ENCODE peak calls at places on chromosomes 13 and 19, in nine cellular contexts. A is tibial nerve, T is cardiac muscle cell, D is stomach, H is fibroblast of lung, G is neural progenitor cell, M is left ventricle myocardium inferior, N is hepatocyte, U is AG04449. B is an unnamed sample.

GRCh38 chr13:68185767-68186166 is 955.6 kb upstream of the PCDH9 start:
- DNase-seq in A (no peak), T (no peak), D (no peak), H (peak), G (no peak), M (no peak), N (no peak), U (no peak), B (peak)

GRCh38 chr19:38389101-38389925 is 816 bp downstream of the SPRED3 start:
- DNase-seq in A (no peak), T (peak), D (no peak), H (peak), G (peak), M (no peak), N (peak), U (no peak), B (peak)

GRCh38 chr13:51479199-51479523 is 26.3 kb upstream of the INTS6 start:
- DNase-seq in A (no peak), T (peak), D (no peak), H (peak), G (no peak), M (no peak), N (no peak), U (no peak), B (peak)

GRCh38 chr13:84973661-84974060 is 825.6 kb downstream of the SLITRK6 start:
- DNase-seq in A (no peak), T (no peak), D (no peak), H (no peak), G (peak), M (no peak), N (no peak), U (no peak), B (no peak)

GRCh38 chr13:52128714-52129700 is at the start of gene NEK5:
- DNase-seq in A (no peak), T (peak), D (peak), H (peak), G (peak), M (peak), N (peak), U (no peak), B (peak)

GRCh38 chr19:40700083-40700482 is 9.6 kb upstream of the NUMBL start:
- DNase-seq in A (no peak), T (no peak), D (no peak), H (no peak), G (no peak), M (no peak), N (no peak), U (no peak), B (no peak)

GRCh38 chr19:7680606-7681335 is at the start of gene TRAPPC5:
- DNase-seq in A (peak), T (peak), D (peak), H (peak), G (peak), M (peak), N (peak), U (no peak), B (peak)

GRCh38 chr13:78742659-78743058 is 83.7 kb upstream of the OBI1 start:
- DNase-seq in A (no peak), T (no peak), D (no peak), H (no peak), G (peak), M (no peak), N (no peak), U (no peak), B (no peak)

GRCh38 chr19:46730187-46730586 is 13.3 kb upstream of the PRKD2 start:
- DNase-seq in A (no peak), T (no peak), D (no peak), H (no peak), G (no peak), M (no peak), N (no peak), U (no peak), B (no peak)

GRCh38 chr13:53198017-53198416 is 169.4 kb downstream of the OLFM4 start:
- DNase-seq in A (no peak), T (no peak), D (no peak), H (no peak), G (peak), M (no peak), N (no peak), U (no peak), B (no peak)

GRCh38 chr13:43804461-43805070 is 17.8 kb upstream of the ENOX1 start:
- DNase-seq in A (no peak), T (peak), D (no peak), H (peak), G (peak), M (no peak), N (peak), U (no peak), B (peak)

GRCh38 chr13:79307866-79308298 is 98.2 kb downstream of the RBM26 start:
- DNase-seq in A (no peak), T (peak), D (no peak), H (peak), G (peak), M (no peak), N (no peak), U (no peak), B (peak)

GRCh38 chr13:44004881-44005280 is 125.2 kb downstream of the LACC1 start:
- DNase-seq in A (no peak), T (peak), D (no peak), H (peak), G (no peak), M (no peak), N (peak), U (peak), B (peak)

GRCh38 chr13:94710881-94711560 is 1.3 kb downstream of the SOX21 start:
- DNase-seq in A (no peak), T (no peak), D (no peak), H (no peak), G (peak), M (no peak), N (peak), U (no peak), B (no peak)

GRCh38 chr19:39156230-39156890 is 30.8 kb downstream of the PAK4 start:
- DNase-seq in A (no peak), T (peak), D (peak), H (no peak), G (no peak), M (no peak), N (no peak), U (no peak), B (peak)

GRCh38 chr19:45357445-45357783 is 13.0 kb downstream of the ERCC2 start:
- DNase-seq in A (no peak), T (no peak), D (no peak), H (no peak), G (no peak), M (no peak), N (no peak), U (no peak), B (no peak)

GRCh38 chr13:24910502-24911134 is 146.6 kb downstream of the RNF17 start:
- DNase-seq in A (no peak), T (no peak), D (no peak), H (peak), G (no peak), M (no peak), N (no peak), U (no peak), B (no peak)
- H3K4me3 ChIP-seq in A (no peak), T (no peak), D (no peak), H (no peak), G (no peak), M (no peak), N (no peak), U (no peak), B (no peak)

GRCh38 chr13:35961461-35962220 is 169.5 kb downstream of the DCLK1 start:
- DNase-seq in A (no peak), T (no peak), D (no peak), H (peak), G (no peak), M (no peak), N (no peak), U (no peak), B (peak)
- TF ChIP-seq CTCF in A (peak), T (no peak), D (no peak), H (peak), G (peak), M (peak), N (peak), U (no peak), B (peak)

GRCh38 chr13:27174766-27175455 is 3.3 kb upstream of the USP12 start:
- DNase-seq in A (no peak), T (peak), D (no peak), H (no peak), G (no peak), M (no peak), N (no peak), U (no peak), B (peak)
- H3K4me3 ChIP-seq in A (no peak), T (no peak), D (no peak), H (no peak), G (no peak), M (no peak), N (no peak), U (no peak), B (no peak)

GRCh38 chr13:92574499-92574898 is 652.1 kb upstream of the GPC6 start:
- DNase-seq in A (no peak), T (peak), D (no peak), H (no peak), G (no peak), M (no peak), N (no peak), U (no peak), B (no peak)

GRCh38 chr13:92572190-92572589 is 654.4 kb upstream of the GPC6 start:
- DNase-seq in A (no peak), T (no peak), D (no peak), H (no peak), G (peak), M (no peak), N (no peak), U (no peak), B (no peak)

GRCh38 chr13:92575782-92576181 is 650.8 kb upstream of the GPC6 start:
- DNase-seq in A (no peak), T (no peak), D (no peak), H (no peak), G (no peak), M (no peak), N (no peak), U (no peak), B (no peak)

GRCh38 chr13:92578358-92578757 is 648.2 kb upstream of the GPC6 start:
- DNase-seq in A (no peak), T (no peak), D (no peak), H (no peak), G (no peak), M (no peak), N (no peak), U (no peak), B (no peak)

DNA sequence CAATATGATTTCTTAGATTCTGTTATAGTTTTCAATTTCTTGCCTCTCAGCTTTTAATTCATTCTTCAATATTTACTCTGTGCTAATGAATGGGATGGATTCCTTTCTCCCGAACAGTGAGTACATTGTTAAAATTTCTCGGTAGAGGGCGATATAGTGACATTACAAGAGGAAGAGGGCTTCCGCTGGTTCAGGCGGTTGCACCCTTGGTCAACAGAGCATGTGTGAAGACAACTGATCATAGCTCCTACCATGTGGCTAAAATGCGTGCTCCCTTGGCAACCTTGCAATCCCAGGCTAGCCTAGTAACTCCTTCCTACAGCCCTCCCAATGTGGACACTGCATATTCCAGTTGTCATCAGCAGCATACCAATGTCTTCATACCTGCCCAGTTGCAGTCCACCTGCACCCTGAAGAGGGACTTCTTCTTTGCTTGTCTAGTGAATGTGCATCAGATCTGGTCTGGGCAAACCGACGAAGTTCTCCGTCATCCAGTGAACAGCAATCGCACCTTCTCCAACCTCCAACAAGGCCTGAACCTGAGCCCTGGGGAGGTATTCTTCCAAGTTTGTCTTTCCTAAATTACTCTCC is 653.0 kb upstream of the GPC6 start:
- DNase-seq in A (no peak), T (peak), D (no peak), H (peak), G (peak), M (no peak), N (peak), U (no peak), B (peak)
- TF ChIP-seq CTCF in A (no peak), T (peak), D (no peak), H (peak), G (peak), M (peak), N (peak), U (no peak), B (peak)

DNA sequence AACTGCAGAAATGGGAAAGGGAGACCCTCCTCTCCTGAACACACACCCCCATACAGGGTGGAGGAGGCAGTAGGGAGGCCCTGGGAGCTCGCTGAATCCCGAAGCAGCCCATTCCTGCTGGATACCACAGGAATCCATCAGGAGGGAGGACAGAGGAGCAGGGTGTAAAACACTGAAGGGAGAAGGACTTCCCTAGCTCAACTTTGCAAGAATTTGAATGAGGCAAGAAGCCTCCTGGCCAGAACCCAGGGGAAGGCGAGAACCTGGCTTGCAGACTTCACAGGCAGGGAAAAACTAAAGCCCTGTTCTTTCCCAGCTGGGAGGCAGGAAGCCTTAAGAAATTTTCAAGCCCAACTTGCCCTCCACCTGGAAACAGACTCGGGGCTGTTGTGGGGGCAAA is 43.5 kb downstream of the ZNF91 start:
- DNase-seq in A (no peak), T (no peak), D (no peak), H (no peak), G (no peak), M (no peak), N (no peak), U (no peak), B (no peak)
- H3K4me3 ChIP-seq in A (no peak), T (no peak), D (no peak), H (no peak), G (no peak), M (no peak), N (no peak), U (no peak), B (no peak)

DNA sequence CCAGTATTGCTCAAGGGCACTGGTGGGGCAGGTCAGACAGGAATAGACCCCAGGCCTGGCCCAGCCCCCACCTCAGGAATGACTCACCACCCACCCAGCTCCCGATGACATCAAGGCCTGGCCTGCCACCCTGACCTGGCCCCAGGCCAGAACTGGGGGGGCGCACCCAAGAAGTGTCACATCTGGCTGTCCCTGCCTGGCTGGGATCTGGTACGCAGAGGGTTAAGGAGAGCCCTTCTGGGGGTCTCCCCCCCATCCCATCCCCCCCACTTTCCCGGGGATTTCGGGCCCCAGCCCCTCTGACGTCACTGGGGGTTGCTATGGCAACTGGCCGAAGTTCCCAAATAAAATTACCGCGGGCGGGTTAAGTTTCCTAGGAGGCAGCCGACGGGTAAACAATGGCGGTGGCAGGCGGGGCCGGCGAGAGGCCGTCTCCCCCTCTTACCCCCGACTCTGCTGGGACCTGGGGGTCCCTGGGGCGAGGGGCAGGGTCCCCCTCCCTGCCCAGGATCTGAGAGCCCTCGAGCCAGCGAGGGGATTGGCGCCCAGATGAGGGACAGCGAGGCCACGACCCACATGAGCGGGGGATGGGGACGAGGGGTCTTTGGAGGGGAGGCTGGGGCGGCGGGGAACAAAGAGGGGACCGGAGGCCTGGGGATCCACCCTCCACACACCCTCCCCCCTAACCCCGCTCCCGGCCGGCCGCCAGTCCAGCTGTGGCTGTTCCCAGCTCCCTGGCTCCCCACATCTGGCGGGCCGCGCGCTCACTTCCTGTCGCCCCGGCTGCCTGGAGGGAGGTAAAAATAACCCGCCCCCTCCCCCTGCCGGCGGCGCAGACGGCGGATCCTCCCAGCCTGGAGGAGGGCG is 29.7 kb upstream of the NANOS3 start:
- DNase-seq in A (peak), T (peak), D (peak), H (peak), G (peak), M (peak), N (peak), U (no peak), B (peak)
- TF ChIP-seq CTCF in A (peak), T (peak), D (peak), H (no peak), G (peak), M (peak), N (no peak), U (peak), B (no peak)

GRCh38 chr19:5829567-5830315 is 9.8 kb downstream of the FUT6 start:
- DNase-seq in A (no peak), T (no peak), D (no peak), H (no peak), G (no peak), M (no peak), N (no peak), U (no peak), B (no peak)

GRCh38 chr19:5826531-5827341 is 12.8 kb downstream of the FUT6 start:
- DNase-seq in A (no peak), T (peak), D (peak), H (peak), G (peak), M (peak), N (peak), U (no peak), B (peak)

GRCh38 chr19:5827891-5828660 is 11.4 kb downstream of the FUT6 start:
- DNase-seq in A (peak), T (peak), D (peak), H (peak), G (peak), M (peak), N (peak), U (peak), B (peak)

GRCh38 chr19:5827342-5827890 is 12.1 kb downstream of the FUT6 start:
- DNase-seq in A (no peak), T (no peak), D (no peak), H (no peak), G (no peak), M (no peak), N (no peak), U (no peak), B (no peak)

GRCh38 chr19:5828661-5829566 is 10.6 kb downstream of the FUT6 start:
- DNase-seq in A (no peak), T (peak), D (peak), H (peak), G (peak), M (peak), N (peak), U (no peak), B (no peak)
- H3K4me3 ChIP-seq in A (peak), T (peak), D (peak), H (peak), G (peak), M (peak), N (peak), U (peak), B (peak)

GRCh38 chr19:15641901-15642491 is 1.3 kb downstream of the CYP4F3 start:
- DNase-seq in A (no peak), T (no peak), D (no peak), H (no peak), G (no peak), M (no peak), N (no peak), U (no peak), B (no peak)

GRCh38 chr19:15644816-15645215 is 4.1 kb downstream of the CYP4F3 start:
- DNase-seq in A (no peak), T (no peak), D (no peak), H (no peak), G (no peak), M (no peak), N (no peak), U (no peak), B (no peak)

GRCh38 chr19:15643387-15643786 is 2.7 kb downstream of the CYP4F3 start:
- DNase-seq in A (no peak), T (no peak), D (no peak), H (no peak), G (no peak), M (no peak), N (no peak), U (no peak), B (no peak)

GRCh38 chr19:15642807-15643206 is 2.1 kb downstream of the CYP4F3 start:
- DNase-seq in A (no peak), T (no peak), D (no peak), H (no peak), G (no peak), M (no peak), N (no peak), U (no peak), B (no peak)

DNA sequence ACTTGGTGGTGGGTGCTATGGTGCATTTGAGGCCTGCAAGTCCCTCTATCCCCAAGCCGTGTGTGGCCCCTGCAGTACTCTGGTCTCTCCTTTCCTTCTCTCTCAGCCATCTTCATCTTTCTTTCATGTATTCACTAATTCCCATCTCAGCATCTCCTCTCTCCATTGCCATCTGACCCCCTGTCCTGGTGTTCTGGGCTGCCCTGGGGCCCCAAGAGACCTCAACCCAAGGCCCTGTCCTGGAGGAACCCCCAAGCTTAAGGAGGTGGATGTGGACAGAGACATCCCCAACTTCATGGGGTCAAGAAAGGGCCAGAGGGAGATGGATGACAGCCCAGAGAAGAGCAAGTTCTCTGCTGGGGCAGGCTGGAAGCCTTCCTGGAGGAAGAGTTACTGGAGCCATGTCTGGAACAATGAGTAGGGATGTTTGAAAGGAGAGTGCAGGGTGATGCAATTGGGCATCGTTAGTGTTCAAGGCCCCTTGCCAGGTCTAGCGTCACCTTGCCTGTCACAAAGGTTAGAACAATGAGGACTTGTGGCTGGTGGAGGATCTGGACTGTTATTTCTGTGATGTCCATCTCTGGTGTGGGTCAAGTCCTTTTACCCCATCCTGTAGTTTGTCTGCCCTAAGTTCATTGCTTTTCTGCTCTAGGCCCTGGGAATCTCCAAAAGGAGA is 3.5 kb downstream of the CYP4F3 start:
- DNase-seq in A (no peak), T (no peak), D (no peak), H (no peak), G (no peak), M (no peak), N (no peak), U (no peak), B (no peak)
- TF ChIP-seq CTCF in A (no peak), T (no peak), D (no peak), H (no peak), G (no peak), M (no peak), N (no peak), U (no peak), B (no peak)